ENCODE peak calls at places on chromosomes 11 and 22, in four cellular contexts. T is AG04450, A is neuronal stem cell, V is A549. P is an unnamed sample.

GRCh38 chr11:119316017-119316728 is 757 bp downstream of the MCAM start:
- DNase-seq in T (no peak), A (no peak), V (no peak), P (no peak)

GRCh38 chr11:1836011-1836945 is 1.5 kb downstream of the SYT8 start:
- DNase-seq in T (no peak), A (no peak), V (no peak), P (no peak)

GRCh38 chr22:27460596-27461347 is 340.8 kb downstream of the MN1 start:
- DNase-seq in T (peak), A (no peak), V (no peak), P (no peak)

GRCh38 chr11:33868646-33869461 is 23.0 kb downstream of the LMO2 start:
- DNase-seq in T (no peak), A (no peak), V (no peak), P (no peak)

GRCh38 chr22:20857838-20858614 is 585 bp downstream of the PI4KA start:
- DNase-seq in T (peak), A (peak), V (peak), P (peak)

GRCh38 chr11:97109078-97109477 is 719.3 kb downstream of the JRKL start:
- DNase-seq in T (no peak), A (no peak), V (no peak), P (no peak)

GRCh38 chr11:124415356-124415923 is 9.2 kb downstream of the OR8B4 start:
- DNase-seq in T (peak), A (peak), V (peak), P (no peak)

GRCh38 chr11:62805044-62805892 is at the start of gene NXF1:
- DNase-seq in T (peak), A (peak), V (peak), P (peak)

GRCh38 chr22:22587577-22588188 is 28.6 kb upstream of the PRAME start:
- DNase-seq in T (no peak), A (no peak), V (no peak), P (no peak)

GRCh38 chr11:114623720-114624119 is 28.1 kb upstream of the NXPE4 start:
- DNase-seq in T (no peak), A (no peak), V (no peak), P (no peak)

GRCh38 chr11:130631119-130631518 is 182.7 kb downstream of the ADAMTS15 start:
- DNase-seq in T (no peak), A (no peak), V (peak), P (no peak)

GRCh38 chr11:64266339-64266738 is 15.0 kb downstream of the PLCB3 start:
- DNase-seq in T (no peak), A (no peak), V (no peak), P (no peak)

GRCh38 chr11:24637520-24637919 is 140.7 kb downstream of the LUZP2 start:
- DNase-seq in T (no peak), A (no peak), V (no peak), P (no peak)

GRCh38 chr11:65165847-65166317 is 4.2 kb upstream of the SPDYC start:
- DNase-seq in T (no peak), A (no peak), V (no peak), P (no peak)

GRCh38 chr11:126917531-126918204 is 82.9 kb downstream of the KIRREL3 start:
- DNase-seq in T (peak), A (no peak), V (peak), P (no peak)

GRCh38 chr22:26724414-26724813 is 67.0 kb downstream of the MIAT start:
- DNase-seq in T (no peak), A (no peak), V (no peak), P (no peak)

GRCh38 chr22:39959640-39960447 is at the start of gene TMA7B:
- DNase-seq in T (peak), A (no peak), V (peak), P (no peak)

GRCh38 chr11:6667733-6668374 is 12.2 kb upstream of the DCHS1 start:
- DNase-seq in T (no peak), A (no peak), V (no peak), P (peak)

GRCh38 chr11:69918938-69919650 is 99.9 kb upstream of the FGF3 start:
- DNase-seq in T (no peak), A (peak), V (peak), P (peak)

GRCh38 chr11:46529086-46529905 is 64.5 kb downstream of the AMBRA1 start:
- DNase-seq in T (no peak), A (peak), V (peak), P (no peak)

GRCh38 chr11:134226806-134227325 is 2.4 kb downstream of the VPS26B start:
- DNase-seq in T (no peak), A (no peak), V (no peak), P (no peak)
- H3K4me3 ChIP-seq in T (peak), A (no peak), V (no peak), P (peak)

GRCh38 chr11:371716-372590 is 2.7 kb downstream of the B4GALNT4 start:
- DNase-seq in T (no peak), A (no peak), V (no peak), P (no peak)

GRCh38 chr11:370087-370941 is 1.0 kb downstream of the B4GALNT4 start:
- DNase-seq in T (no peak), A (peak), V (no peak), P (no peak)

GRCh38 chr11:369336-370018 is at the start of gene B4GALNT4:
- DNase-seq in T (no peak), A (no peak), V (peak), P (no peak)

GRCh38 chr11:372809-373715 is 3.8 kb downstream of the B4GALNT4 start:
- DNase-seq in T (no peak), A (no peak), V (no peak), P (no peak)

DNA sequence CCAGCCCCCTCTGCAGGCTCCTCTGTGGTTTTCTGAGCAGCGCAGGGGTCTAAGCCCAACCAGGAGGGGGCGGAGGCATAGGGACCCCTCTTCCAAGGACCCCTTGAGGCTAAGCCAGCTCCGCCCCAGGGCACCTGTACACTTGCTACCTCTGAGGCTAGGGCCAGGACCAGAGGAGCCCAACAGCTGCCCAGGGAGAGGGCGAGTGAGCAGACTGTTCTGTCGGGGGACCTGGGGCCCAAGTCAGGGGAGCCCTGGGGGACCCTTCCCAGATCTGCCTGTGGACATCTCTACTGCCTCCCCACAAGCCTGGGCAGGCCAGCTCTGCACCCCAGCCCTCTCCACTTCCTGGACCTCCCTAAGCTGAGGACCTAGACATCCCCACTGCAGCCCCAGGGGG is 1.8 kb downstream of the B4GALNT4 start:
- DNase-seq in T (no peak), A (no peak), V (no peak), P (no peak)
- H3K4me3 ChIP-seq in T (peak), A (no peak), V (no peak), P (peak)

GRCh38 chr22:30262917-30263741 is 3.5 kb downstream of the OSM start:
- DNase-seq in T (no peak), A (peak), V (no peak), P (no peak)
- H3K4me3 ChIP-seq in T (peak), A (no peak), V (no peak), P (no peak)

GRCh38 chr11:67615455-67616430 is 9.0 kb downstream of the NDUFV1 start:
- DNase-seq in T (no peak), A (no peak), V (peak), P (no peak)

GRCh38 chr11:67617243-67617953 is 10.7 kb downstream of the NDUFV1 start:
- DNase-seq in T (no peak), A (no peak), V (no peak), P (no peak)

GRCh38 chr11:67614730-67615454 is 8.2 kb downstream of the NDUFV1 start:
- DNase-seq in T (no peak), A (no peak), V (no peak), P (no peak)

GRCh38 chr11:67613960-67614715 is 7.4 kb downstream of the NDUFV1 start:
- DNase-seq in T (no peak), A (peak), V (no peak), P (no peak)

DNA sequence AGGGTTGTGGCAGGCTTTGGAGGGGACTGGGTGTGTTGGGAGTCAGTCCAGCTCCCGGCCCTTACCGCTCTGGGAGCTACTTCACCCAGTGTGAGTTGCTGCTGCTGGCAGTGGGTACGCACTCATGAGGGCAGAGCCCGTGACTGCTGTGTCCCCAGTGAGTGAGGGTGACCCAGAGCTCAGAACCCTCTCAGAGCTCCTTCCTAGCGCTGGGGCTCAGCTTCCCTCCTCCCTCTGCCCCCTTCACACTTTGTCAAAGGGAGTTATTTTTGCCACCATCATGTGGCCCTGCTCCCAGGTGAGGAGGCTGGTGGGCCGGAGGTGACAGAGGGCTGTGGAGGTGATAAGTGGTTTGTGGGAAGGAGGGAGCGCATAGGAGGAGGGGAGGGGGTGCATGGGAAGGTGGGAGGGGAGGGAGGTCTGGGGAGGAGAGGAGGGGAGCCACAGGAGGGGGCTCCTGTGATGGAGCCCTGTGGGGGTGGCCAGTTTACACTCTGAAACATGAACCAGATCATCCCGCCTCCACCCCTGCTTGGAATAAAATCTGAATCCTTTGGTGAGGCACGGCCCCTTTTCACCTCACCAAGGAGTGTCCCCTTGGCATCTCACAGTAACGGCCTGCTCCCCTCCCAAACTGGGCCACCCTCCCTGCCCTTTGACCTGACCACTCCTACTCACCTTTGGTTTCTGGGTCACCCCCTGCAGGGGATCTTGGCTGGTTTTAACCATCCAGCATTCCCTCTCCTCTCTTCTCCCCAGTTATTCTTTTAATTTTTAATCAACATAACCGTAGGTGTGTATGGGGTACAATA is 9.9 kb downstream of the NDUFV1 start:
- DNase-seq in T (no peak), A (no peak), V (no peak), P (no peak)
- H3K4me3 ChIP-seq in T (no peak), A (no peak), V (no peak), P (no peak)

DNA sequence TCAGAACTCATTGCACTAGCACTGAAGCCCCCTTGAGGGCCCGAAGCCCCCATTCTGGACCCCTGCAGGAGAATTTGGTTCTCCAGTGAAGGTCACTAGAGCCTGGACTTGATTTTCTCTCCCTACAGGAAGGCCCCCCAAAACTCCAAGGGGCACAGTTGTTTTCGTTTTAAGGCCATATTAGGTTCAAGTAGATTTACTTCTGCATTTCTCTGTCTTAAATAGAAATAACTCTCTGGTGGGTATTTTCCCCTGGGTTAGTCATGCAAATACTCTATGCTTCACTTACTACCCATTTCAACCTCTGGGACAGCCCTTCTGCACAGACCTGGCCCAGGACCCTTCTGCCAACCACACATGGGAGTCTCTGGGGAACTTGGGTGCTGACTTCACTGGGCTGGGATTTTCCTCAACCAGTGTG is 41.6 kb downstream of the WEE1 start:
- DNase-seq in T (no peak), A (no peak), V (no peak), P (no peak)
- H3K4me3 ChIP-seq in T (no peak), A (no peak), V (peak), P (peak)